ENCODE peak calls at places on chromosomes 12 and 14, in five cellular contexts. One of them, this sample, is unnamed.

GRCh38 chr12:58395470-58395869 is 454.1 kb downstream of the ATP23 start:
- DNase-seq in ovary: no peak
- DNase-seq in thyroid gland: no peak
- DNase-seq in heart left ventricle: no peak
- DNase-seq in right lobe of liver: no peak
- DNase-seq in this sample: no peak

GRCh38 chr12:42426733-42427132 is 100.8 kb downstream of the PPHLN1 start:
- DNase-seq in ovary: no peak
- DNase-seq in right lobe of liver: no peak
- DNase-seq in heart left ventricle: no peak
- DNase-seq in thyroid gland: no peak
- DNase-seq in this sample: no peak

GRCh38 chr14:56760164-56760914 is 49.9 kb downstream of the OTX2 start:
- DNase-seq in ovary: no peak
- DNase-seq in heart left ventricle: no peak
- DNase-seq in thyroid gland: no peak
- DNase-seq in right lobe of liver: no peak
- DNase-seq in this sample: no peak

GRCh38 chr12:108779998-108780688 is 48.8 kb upstream of the CORO1C start:
- DNase-seq in heart left ventricle: no peak
- DNase-seq in right lobe of liver: no peak
- DNase-seq in ovary: no peak
- DNase-seq in thyroid gland: no peak
- DNase-seq in this sample: no peak

GRCh38 chr12:70971395-70971794 is 50.9 kb upstream of the PTPRR start:
- DNase-seq in thyroid gland: no peak
- DNase-seq in ovary: no peak
- DNase-seq in heart left ventricle: no peak
- DNase-seq in right lobe of liver: no peak
- DNase-seq in this sample: no peak

GRCh38 chr14:79356040-79356439 is 855.3 kb downstream of the DIO2 start:
- DNase-seq in ovary: no peak
- DNase-seq in heart left ventricle: no peak
- DNase-seq in thyroid gland: no peak
- DNase-seq in right lobe of liver: no peak
- DNase-seq in this sample: no peak

GRCh38 chr12:52086944-52087835 is 7.7 kb downstream of the SMIM41 start:
- DNase-seq in ovary: no peak
- DNase-seq in heart left ventricle: no peak
- DNase-seq in thyroid gland: no peak
- DNase-seq in right lobe of liver: no peak
- DNase-seq in this sample: no peak

GRCh38 chr12:82415402-82415801 is 57.1 kb downstream of the METTL25 start:
- DNase-seq in ovary: no peak
- DNase-seq in thyroid gland: no peak
- DNase-seq in heart left ventricle: no peak
- DNase-seq in right lobe of liver: no peak
- DNase-seq in this sample: no peak

GRCh38 chr12:6538420-6539275 is 4.3 kb downstream of the GAPDH start:
- DNase-seq in heart left ventricle: no peak
- DNase-seq in right lobe of liver: no peak
- DNase-seq in ovary: peak
- DNase-seq in thyroid gland: no peak
- DNase-seq in this sample: no peak

GRCh38 chr14:58607571-58608317 is 30.0 kb upstream of the DACT1 start:
- DNase-seq in thyroid gland: no peak
- DNase-seq in heart left ventricle: no peak
- DNase-seq in right lobe of liver: no peak
- DNase-seq in ovary: no peak
- DNase-seq in this sample: no peak

GRCh38 chr14:98704441-98704840 is 567.6 kb downstream of the BCL11B start:
- DNase-seq in heart left ventricle: no peak
- DNase-seq in ovary: no peak
- DNase-seq in thyroid gland: no peak
- DNase-seq in right lobe of liver: no peak
- DNase-seq in this sample: no peak

GRCh38 chr12:24821691-24822090 is 127.2 kb downstream of the BCAT1 start:
- DNase-seq in thyroid gland: no peak
- DNase-seq in ovary: no peak
- DNase-seq in heart left ventricle: no peak
- DNase-seq in right lobe of liver: no peak
- DNase-seq in this sample: no peak

GRCh38 chr12:27709212-27709931 is 1.3 kb upstream of the MRPS35 start:
- DNase-seq in thyroid gland: no peak
- DNase-seq in right lobe of liver: no peak
- DNase-seq in heart left ventricle: no peak
- DNase-seq in ovary: no peak
- DNase-seq in this sample: no peak

GRCh38 chr12:2800046-2800570 is 5.3 kb downstream of the FKBP4 start:
- DNase-seq in ovary: no peak
- DNase-seq in thyroid gland: no peak
- DNase-seq in heart left ventricle: no peak
- DNase-seq in right lobe of liver: no peak
- DNase-seq in this sample: no peak

GRCh38 chr12:22722779-22723178 is 97.8 kb downstream of the ETNK1 start:
- DNase-seq in right lobe of liver: no peak
- DNase-seq in heart left ventricle: no peak
- DNase-seq in ovary: no peak
- DNase-seq in thyroid gland: no peak
- DNase-seq in this sample: no peak

DNA sequence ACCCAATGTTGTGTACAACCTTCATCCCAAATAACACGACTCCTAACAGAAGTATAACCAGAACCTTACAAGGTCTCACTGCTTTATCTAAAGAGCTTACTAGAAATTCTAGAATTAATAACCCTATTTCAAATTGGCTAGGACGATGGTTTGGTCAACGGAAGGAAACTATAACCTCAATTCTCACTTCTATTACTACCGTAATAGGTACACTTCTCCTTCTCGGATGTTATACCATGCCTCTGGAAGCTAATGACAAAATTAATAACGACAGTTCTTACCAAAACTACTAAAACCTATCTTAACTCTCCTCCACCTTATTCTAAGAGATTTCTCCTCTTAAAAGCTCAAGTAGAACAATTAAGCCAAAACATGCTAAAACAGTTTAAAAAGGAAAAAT is 23.6 kb upstream of the UBC start:
- DNase-seq in right lobe of liver: no peak
- DNase-seq in ovary: no peak
- DNase-seq in thyroid gland: no peak
- DNase-seq in heart left ventricle: no peak
- DNase-seq in this sample: no peak
- TF ChIP-seq POLR2A in right lobe of liver: no peak
- TF ChIP-seq POLR2A in ovary: no peak
- TF ChIP-seq POLR2A in thyroid gland: no peak
- TF ChIP-seq POLR2A in heart left ventricle: no peak
- TF ChIP-seq POLR2A in this sample: no peak

DNA sequence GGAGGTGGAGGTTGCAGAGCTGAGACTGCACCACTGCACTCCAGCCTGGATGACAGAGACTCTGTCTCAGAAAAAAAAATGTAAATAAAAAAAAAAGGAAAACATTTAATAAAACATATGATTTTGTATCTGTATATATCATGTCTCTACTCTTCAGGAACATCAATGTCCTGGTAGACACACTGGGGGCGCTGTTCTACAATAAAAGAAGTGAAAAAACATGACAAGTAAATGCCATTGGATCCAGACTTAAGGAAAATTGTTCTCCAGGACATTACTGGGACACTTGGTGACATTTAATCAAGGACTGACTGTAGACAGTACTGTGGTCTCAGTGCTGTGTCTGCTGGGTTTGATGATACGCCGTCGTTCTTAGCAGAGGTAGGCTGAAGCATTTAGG is 15.5 kb upstream of the KLC1 start:
- DNase-seq in heart left ventricle: no peak
- DNase-seq in thyroid gland: no peak
- DNase-seq in right lobe of liver: no peak
- DNase-seq in ovary: no peak
- DNase-seq in this sample: no peak
- TF ChIP-seq CTCF in heart left ventricle: no peak
- TF ChIP-seq CTCF in thyroid gland: no peak
- TF ChIP-seq CTCF in right lobe of liver: no peak
- TF ChIP-seq CTCF in ovary: no peak
- TF ChIP-seq CTCF in this sample: no peak

GRCh38 chr14:69625299-69626131 is 14.1 kb downstream of the SUSD6 start:
- DNase-seq in right lobe of liver: peak
- DNase-seq in ovary: no peak
- DNase-seq in heart left ventricle: peak
- DNase-seq in thyroid gland: peak
- DNase-seq in this sample: no peak
- H3K4me3 ChIP-seq in right lobe of liver: no peak
- H3K4me3 ChIP-seq in ovary: no peak
- H3K4me3 ChIP-seq in heart left ventricle: no peak
- H3K4me3 ChIP-seq in thyroid gland: no peak
- H3K4me3 ChIP-seq in this sample: no peak

GRCh38 chr12:34203866-34204620 is 181.7 kb downstream of the ALG10 start:
- DNase-seq in thyroid gland: no peak
- DNase-seq in heart left ventricle: no peak
- DNase-seq in right lobe of liver: no peak
- DNase-seq in ovary: no peak
- DNase-seq in this sample: no peak

GRCh38 chr12:34204830-34205285 is 182.6 kb downstream of the ALG10 start:
- DNase-seq in thyroid gland: no peak
- DNase-seq in ovary: no peak
- DNase-seq in heart left ventricle: no peak
- DNase-seq in right lobe of liver: no peak
- DNase-seq in this sample: no peak

GRCh38 chr12:34198924-34199323 is 176.6 kb downstream of the ALG10 start:
- DNase-seq in thyroid gland: no peak
- DNase-seq in right lobe of liver: no peak
- DNase-seq in heart left ventricle: no peak
- DNase-seq in ovary: no peak
- DNase-seq in this sample: no peak
- TF ChIP-seq POLR2A in thyroid gland: no peak
- TF ChIP-seq POLR2A in right lobe of liver: no peak
- TF ChIP-seq POLR2A in heart left ventricle: no peak
- TF ChIP-seq POLR2A in ovary: no peak
- TF ChIP-seq POLR2A in this sample: no peak

DNA sequence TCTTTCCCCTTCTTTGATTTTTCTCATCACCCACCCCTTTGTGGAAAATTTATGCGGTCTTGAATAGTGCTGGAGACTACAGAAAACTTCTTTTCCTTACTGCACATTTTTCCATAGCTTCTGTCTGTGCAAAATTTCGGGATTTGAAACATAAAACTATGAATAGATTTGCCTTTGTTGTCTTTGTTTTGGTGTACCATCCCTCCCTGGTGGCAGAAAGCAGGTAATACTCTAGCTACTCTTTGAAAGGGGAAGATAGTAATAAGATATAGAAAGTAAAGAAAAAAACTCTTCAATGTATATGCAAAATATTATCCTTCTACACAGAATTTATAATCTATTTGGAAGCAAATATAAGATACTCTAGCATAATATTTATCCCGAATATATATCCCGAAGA is 79.1 kb upstream of the LMO3 start:
- DNase-seq in thyroid gland: no peak
- DNase-seq in heart left ventricle: no peak
- DNase-seq in right lobe of liver: no peak
- DNase-seq in ovary: no peak
- DNase-seq in this sample: no peak
- TF ChIP-seq CTCF in thyroid gland: no peak
- TF ChIP-seq CTCF in heart left ventricle: no peak
- TF ChIP-seq CTCF in right lobe of liver: peak
- TF ChIP-seq CTCF in ovary: no peak
- TF ChIP-seq CTCF in this sample: no peak

GRCh38 chr14:105167303-105168092 is 1.1 kb downstream of the JAG2 start:
- DNase-seq in right lobe of liver: no peak
- DNase-seq in heart left ventricle: no peak
- DNase-seq in ovary: no peak
- DNase-seq in thyroid gland: peak
- DNase-seq in this sample: no peak

GRCh38 chr14:105169776-105170655 is 1.4 kb upstream of the JAG2 start:
- DNase-seq in thyroid gland: no peak
- DNase-seq in right lobe of liver: no peak
- DNase-seq in heart left ventricle: no peak
- DNase-seq in ovary: no peak
- DNase-seq in this sample: no peak

GRCh38 chr14:105168979-105169507 is 467 bp upstream of the JAG2 start:
- DNase-seq in ovary: no peak
- DNase-seq in thyroid gland: no peak
- DNase-seq in heart left ventricle: peak
- DNase-seq in right lobe of liver: no peak
- DNase-seq in this sample: no peak

GRCh38 chr14:105168093-105168420 is 519 bp downstream of the JAG2 start:
- DNase-seq in thyroid gland: no peak
- DNase-seq in right lobe of liver: no peak
- DNase-seq in ovary: no peak
- DNase-seq in heart left ventricle: no peak
- DNase-seq in this sample: no peak

GRCh38 chr14:105168496-105168978 is at the start of gene JAG2:
- DNase-seq in thyroid gland: peak
- DNase-seq in ovary: no peak
- DNase-seq in heart left ventricle: peak
- DNase-seq in right lobe of liver: no peak
- DNase-seq in this sample: no peak
- H3K4me3 ChIP-seq in thyroid gland: peak
- H3K4me3 ChIP-seq in ovary: peak
- H3K4me3 ChIP-seq in heart left ventricle: peak
- H3K4me3 ChIP-seq in right lobe of liver: peak
- H3K4me3 ChIP-seq in this sample: peak

This sample was measured in lower leg skin.